ENCODE peak calls at places on chromosomes 6 and 20, in eight cellular contexts. One of them, this sample, is unnamed.

GRCh38 chr6:31272431-31272830 is 539 bp upstream of the HLA-C start:
- DNase-seq in psoas muscle: no peak
- DNase-seq in fibroblast of lung: peak; percentile 3
- DNase-seq in cardiac muscle cell: peak; percentile 2
- DNase-seq in AG04450: no peak
- DNase-seq in body of pancreas: no peak
- DNase-seq in uterus: no peak
- DNase-seq in BJ: no peak
- DNase-seq in this sample: peak; percentile 12

GRCh38 chr20:31857861-31858835 is 12.2 kb downstream of the DUSP15 start:
- DNase-seq in psoas muscle: peak; percentile 41
- DNase-seq in fibroblast of lung: no peak
- DNase-seq in cardiac muscle cell: no peak
- DNase-seq in AG04450: no peak
- DNase-seq in body of pancreas: no peak
- DNase-seq in uterus: no peak
- DNase-seq in BJ: no peak
- DNase-seq in this sample: no peak

GRCh38 chr6:166540631-166541331 is 45.7 kb downstream of the RAMACL start:
- DNase-seq in psoas muscle: no peak
- DNase-seq in fibroblast of lung: peak; percentile 43
- DNase-seq in cardiac muscle cell: no peak
- DNase-seq in AG04450: no peak
- DNase-seq in body of pancreas: no peak
- DNase-seq in uterus: no peak
- DNase-seq in BJ: no peak
- DNase-seq in this sample: peak; percentile 33

GRCh38 chr6:46507426-46507825 is 16.2 kb upstream of the RCAN2 start:
- DNase-seq in psoas muscle: no peak
- DNase-seq in fibroblast of lung: no peak
- DNase-seq in cardiac muscle cell: no peak
- DNase-seq in AG04450: no peak
- DNase-seq in body of pancreas: no peak
- DNase-seq in uterus: no peak
- DNase-seq in BJ: no peak
- DNase-seq in this sample: no peak

GRCh38 chr6:136435096-136435495 is 115.1 kb downstream of the MAP7 start:
- DNase-seq in psoas muscle: no peak
- DNase-seq in fibroblast of lung: no peak
- DNase-seq in cardiac muscle cell: no peak
- DNase-seq in AG04450: no peak
- DNase-seq in body of pancreas: no peak
- DNase-seq in uterus: no peak
- DNase-seq in BJ: no peak
- DNase-seq in this sample: no peak

GRCh38 chr20:39110819-39111136 is 148.6 kb downstream of the DHX35 start:
- DNase-seq in psoas muscle: no peak
- DNase-seq in fibroblast of lung: no peak
- DNase-seq in cardiac muscle cell: no peak
- DNase-seq in AG04450: no peak
- DNase-seq in body of pancreas: no peak
- DNase-seq in uterus: no peak
- DNase-seq in BJ: no peak
- DNase-seq in this sample: no peak

GRCh38 chr6:14211596-14211961 is 94.0 kb downstream of the CD83 start:
- DNase-seq in psoas muscle: peak; percentile 65
- DNase-seq in fibroblast of lung: peak; percentile 27
- DNase-seq in cardiac muscle cell: peak; percentile 80
- DNase-seq in AG04450: no peak
- DNase-seq in body of pancreas: peak; percentile 28
- DNase-seq in uterus: peak; percentile 44
- DNase-seq in BJ: no peak
- DNase-seq in this sample: peak; percentile 44

GRCh38 chr6:170243791-170244291 is 47.0 kb downstream of the DLL1 start:
- DNase-seq in psoas muscle: no peak
- DNase-seq in fibroblast of lung: no peak
- DNase-seq in cardiac muscle cell: no peak
- DNase-seq in AG04450: no peak
- DNase-seq in body of pancreas: peak; percentile 23
- DNase-seq in uterus: no peak
- DNase-seq in BJ: no peak
- DNase-seq in this sample: no peak

GRCh38 chr20:63223121-63223825 is 7.3 kb upstream of the YTHDF1 start:
- DNase-seq in psoas muscle: no peak
- DNase-seq in fibroblast of lung: peak; percentile 22
- DNase-seq in cardiac muscle cell: peak; percentile 62
- DNase-seq in AG04450: no peak
- DNase-seq in body of pancreas: peak; percentile 48
- DNase-seq in uterus: no peak
- DNase-seq in BJ: no peak
- DNase-seq in this sample: peak; percentile 42

GRCh38 chr6:137798846-137799245 is 68.2 kb upstream of the TNFAIP3 start:
- DNase-seq in psoas muscle: no peak
- DNase-seq in fibroblast of lung: peak; percentile 48
- DNase-seq in cardiac muscle cell: no peak
- DNase-seq in AG04450: no peak
- DNase-seq in body of pancreas: no peak
- DNase-seq in uterus: no peak
- DNase-seq in BJ: no peak
- DNase-seq in this sample: no peak

GRCh38 chr6:30067460-30068139 is 602 bp downstream of the PPP1R11 start:
- DNase-seq in psoas muscle: no peak
- DNase-seq in fibroblast of lung: no peak
- DNase-seq in cardiac muscle cell: peak; percentile 85
- DNase-seq in AG04450: no peak
- DNase-seq in body of pancreas: no peak
- DNase-seq in uterus: no peak
- DNase-seq in BJ: no peak
- DNase-seq in this sample: no peak

GRCh38 chr20:24766826-24767622 is 182.0 kb upstream of the CST7 start:
- DNase-seq in psoas muscle: no peak
- DNase-seq in fibroblast of lung: no peak
- DNase-seq in cardiac muscle cell: no peak
- DNase-seq in AG04450: no peak
- DNase-seq in body of pancreas: peak; percentile 6
- DNase-seq in uterus: no peak
- DNase-seq in BJ: no peak
- DNase-seq in this sample: no peak

GRCh38 chr6:17281497-17282481 is 628 bp downstream of the RBM24 start:
- DNase-seq in psoas muscle: no peak
- DNase-seq in fibroblast of lung: peak; percentile 40
- DNase-seq in cardiac muscle cell: no peak
- DNase-seq in AG04450: no peak
- DNase-seq in body of pancreas: peak; percentile 15
- DNase-seq in uterus: peak; percentile 33
- DNase-seq in BJ: no peak
- DNase-seq in this sample: peak; percentile 15
- H3K4me3 ChIP-seq in psoas muscle: peak overlapping the region; percentile 93
- H3K4me3 ChIP-seq in fibroblast of lung: peak overlapping the region; percentile 79
- H3K4me3 ChIP-seq in cardiac muscle cell: peak overlapping the region; percentile 97
- H3K4me3 ChIP-seq in AG04450: peak overlapping the region; percentile 91
- H3K4me3 ChIP-seq in body of pancreas: no peak overlapping the region
- H3K4me3 ChIP-seq in uterus: peak overlapping the region; percentile 81
- H3K4me3 ChIP-seq in BJ: peak overlapping the region; percentile 84
- H3K4me3 ChIP-seq in this sample: peak overlapping the region; percentile 67

GRCh38 chr6:27250955-27251671 is 3.6 kb downstream of the PRSS16 start:
- DNase-seq in psoas muscle: no peak
- DNase-seq in fibroblast of lung: peak; percentile 55
- DNase-seq in cardiac muscle cell: peak; percentile 94
- DNase-seq in AG04450: no peak
- DNase-seq in body of pancreas: peak; percentile 97
- DNase-seq in uterus: peak; percentile 30
- DNase-seq in BJ: no peak
- DNase-seq in this sample: no peak

GRCh38 chr6:27250277-27250954 is 2.9 kb downstream of the PRSS16 start:
- DNase-seq in psoas muscle: no peak
- DNase-seq in fibroblast of lung: no peak
- DNase-seq in cardiac muscle cell: no peak
- DNase-seq in AG04450: no peak
- DNase-seq in body of pancreas: peak; percentile 22
- DNase-seq in uterus: no peak
- DNase-seq in BJ: no peak
- DNase-seq in this sample: no peak

GRCh38 chr6:27254566-27254965 is 7.1 kb downstream of the PRSS16 start:
- DNase-seq in psoas muscle: no peak
- DNase-seq in fibroblast of lung: no peak
- DNase-seq in cardiac muscle cell: no peak
- DNase-seq in AG04450: no peak
- DNase-seq in body of pancreas: peak; percentile 28
- DNase-seq in uterus: no peak
- DNase-seq in BJ: no peak
- DNase-seq in this sample: no peak

GRCh38 chr6:27248783-27249182 is 1.3 kb downstream of the PRSS16 start:
- DNase-seq in psoas muscle: no peak
- DNase-seq in fibroblast of lung: no peak
- DNase-seq in cardiac muscle cell: no peak
- DNase-seq in AG04450: no peak
- DNase-seq in body of pancreas: no peak
- DNase-seq in uterus: no peak
- DNase-seq in BJ: no peak
- DNase-seq in this sample: no peak

GRCh38 chr6:27251672-27252251 is 4.3 kb downstream of the PRSS16 start:
- DNase-seq in psoas muscle: peak; percentile 65
- DNase-seq in fibroblast of lung: peak; percentile 67
- DNase-seq in cardiac muscle cell: peak; percentile 93
- DNase-seq in AG04450: no peak
- DNase-seq in body of pancreas: peak; percentile 95
- DNase-seq in uterus: peak; percentile 20
- DNase-seq in BJ: no peak
- DNase-seq in this sample: peak; percentile 20
- TF ChIP-seq CTCF in psoas muscle: no peak
- TF ChIP-seq CTCF in fibroblast of lung: no peak
- TF ChIP-seq CTCF in cardiac muscle cell: peak; percentile 56
- TF ChIP-seq CTCF in AG04450: peak; percentile 27
- TF ChIP-seq CTCF in body of pancreas: peak; percentile 65
- TF ChIP-seq CTCF in uterus: no peak
- TF ChIP-seq CTCF in BJ: peak; percentile 49
- TF ChIP-seq CTCF in this sample: peak; percentile 3

DNA sequence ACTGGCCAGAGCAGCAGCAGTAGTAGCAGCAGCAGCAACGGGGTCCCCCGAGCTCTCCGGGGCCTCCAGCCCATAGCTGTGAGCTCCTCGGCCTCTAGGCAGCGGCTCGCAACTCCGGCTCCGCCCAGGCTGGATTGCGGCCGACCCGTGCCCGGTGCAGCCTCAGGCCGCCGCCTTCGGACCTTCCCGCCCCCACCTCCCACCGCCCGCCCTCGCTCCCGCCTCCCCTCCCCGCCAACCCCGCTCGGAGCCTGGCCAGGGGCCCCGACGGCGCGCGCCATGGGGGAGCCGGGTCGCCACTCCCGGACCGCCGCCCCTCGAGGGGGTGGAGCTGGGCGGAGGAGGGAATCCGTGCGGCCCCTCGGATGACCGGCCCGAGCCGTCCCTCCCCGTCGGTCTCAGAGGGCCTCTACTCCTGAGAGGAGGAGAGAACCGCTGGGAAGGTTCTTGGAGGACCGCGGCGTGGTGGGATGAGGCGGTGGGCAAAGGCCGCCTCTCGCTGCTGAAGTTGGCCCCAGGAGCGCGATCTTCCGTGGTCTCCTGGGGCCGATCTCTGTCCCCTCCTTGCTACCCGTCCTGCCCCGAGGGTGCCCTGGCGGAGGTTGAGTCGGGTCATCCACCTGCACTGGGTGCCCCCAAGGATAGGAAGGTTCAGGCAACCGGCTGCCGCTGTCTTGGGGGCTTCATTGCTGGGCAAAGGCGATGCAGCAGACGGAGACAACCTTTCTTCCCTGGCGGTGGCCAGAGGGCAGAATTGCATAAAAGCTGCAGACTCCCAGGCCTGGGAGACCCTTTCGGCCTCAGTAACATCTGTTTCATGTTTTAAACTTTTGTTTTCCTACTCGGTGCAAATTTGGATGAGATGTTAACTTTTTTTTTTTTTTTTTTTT is at the start of gene ADAM33:
- DNase-seq in psoas muscle: peak; percentile 80
- DNase-seq in fibroblast of lung: no peak
- DNase-seq in cardiac muscle cell: peak; percentile 47
- DNase-seq in AG04450: no peak
- DNase-seq in body of pancreas: peak; percentile 36
- DNase-seq in uterus: peak; percentile 84
- DNase-seq in BJ: no peak
- DNase-seq in this sample: peak; percentile 45
- H3K4me3 ChIP-seq in psoas muscle: peak within 1 kb of the TSS; percentile 60
- H3K4me3 ChIP-seq in fibroblast of lung: peak within 1 kb of the TSS; percentile 33
- H3K4me3 ChIP-seq in cardiac muscle cell: peak within 1 kb of the TSS; percentile 9
- H3K4me3 ChIP-seq in AG04450: peak within 1 kb of the TSS; percentile 70
- H3K4me3 ChIP-seq in body of pancreas: no peak within 1 kb of the TSS
- H3K4me3 ChIP-seq in uterus: peak within 1 kb of the TSS; percentile 62
- H3K4me3 ChIP-seq in BJ: peak within 1 kb of the TSS; percentile 85
- H3K4me3 ChIP-seq in this sample: peak within 1 kb of the TSS; percentile 79

DNA sequence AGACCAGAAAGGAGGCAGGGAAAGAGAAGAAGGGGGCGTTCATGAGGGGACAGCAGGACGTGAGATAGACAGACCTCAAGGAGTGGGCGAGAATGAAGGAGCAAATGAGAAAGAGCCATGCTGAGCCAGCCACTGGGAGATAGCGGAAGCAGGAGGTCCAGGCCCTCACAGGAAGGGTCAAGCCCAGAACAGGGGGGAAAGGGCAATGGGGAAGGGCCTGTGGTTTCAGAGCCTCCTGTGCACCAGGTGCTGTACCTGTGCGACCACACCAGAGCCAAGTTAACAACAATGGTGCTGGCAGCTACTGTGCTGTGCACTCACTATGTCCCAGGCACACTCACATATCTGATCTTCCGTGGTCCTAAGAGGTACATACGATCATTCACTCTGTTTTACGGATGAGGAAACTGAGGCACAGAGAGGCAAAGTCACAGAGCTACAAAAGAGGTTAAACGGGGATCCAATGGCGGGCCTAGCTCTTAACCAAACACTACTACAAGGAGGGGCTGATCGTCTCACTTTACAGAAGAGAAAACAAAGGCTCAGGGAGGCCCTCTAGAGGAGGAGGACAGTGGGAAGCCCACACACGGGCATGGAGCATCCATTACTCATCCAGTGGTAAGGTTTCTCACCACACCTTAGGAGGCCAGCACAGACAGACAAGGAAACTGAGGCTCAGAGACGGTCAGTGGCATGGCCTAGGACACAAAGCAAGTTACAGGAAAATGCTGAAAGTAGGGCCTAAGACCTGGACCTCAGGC is 129.1 kb downstream of the PREX1 start:
- DNase-seq in psoas muscle: no peak
- DNase-seq in fibroblast of lung: no peak
- DNase-seq in cardiac muscle cell: no peak
- DNase-seq in AG04450: no peak
- DNase-seq in body of pancreas: no peak
- DNase-seq in uterus: no peak
- DNase-seq in BJ: no peak
- DNase-seq in this sample: no peak
- TF ChIP-seq CTCF in psoas muscle: no peak
- TF ChIP-seq CTCF in fibroblast of lung: no peak
- TF ChIP-seq CTCF in cardiac muscle cell: no peak
- TF ChIP-seq CTCF in AG04450: no peak
- TF ChIP-seq CTCF in body of pancreas: no peak
- TF ChIP-seq CTCF in uterus: no peak
- TF ChIP-seq CTCF in BJ: no peak
- TF ChIP-seq CTCF in this sample: no peak

GRCh38 chr6:139839506-139840156 is 465.2 kb upstream of the CITED2 start:
- DNase-seq in psoas muscle: no peak
- DNase-seq in fibroblast of lung: no peak
- DNase-seq in cardiac muscle cell: no peak
- DNase-seq in AG04450: no peak
- DNase-seq in body of pancreas: no peak
- DNase-seq in uterus: no peak
- DNase-seq in BJ: peak; percentile 56
- DNase-seq in this sample: peak; percentile 22
- H3K4me3 ChIP-seq in psoas muscle: no peak overlapping the region
- H3K4me3 ChIP-seq in fibroblast of lung: no peak overlapping the region
- H3K4me3 ChIP-seq in cardiac muscle cell: no peak overlapping the region
- H3K4me3 ChIP-seq in AG04450: no peak overlapping the region
- H3K4me3 ChIP-seq in body of pancreas: no peak overlapping the region
- H3K4me3 ChIP-seq in uterus: no peak overlapping the region
- H3K4me3 ChIP-seq in BJ: peak overlapping the region; percentile 1
- H3K4me3 ChIP-seq in this sample: no peak overlapping the region

GRCh38 chr20:19185083-19185482 is 27.4 kb upstream of the SLC24A3 start:
- DNase-seq in psoas muscle: no peak
- DNase-seq in fibroblast of lung: no peak
- DNase-seq in cardiac muscle cell: no peak
- DNase-seq in AG04450: no peak
- DNase-seq in body of pancreas: no peak
- DNase-seq in uterus: no peak
- DNase-seq in BJ: no peak
- DNase-seq in this sample: no peak
- TF ChIP-seq CTCF in psoas muscle: no peak
- TF ChIP-seq CTCF in fibroblast of lung: no peak
- TF ChIP-seq CTCF in cardiac muscle cell: no peak
- TF ChIP-seq CTCF in AG04450: no peak
- TF ChIP-seq CTCF in body of pancreas: no peak
- TF ChIP-seq CTCF in uterus: no peak
- TF ChIP-seq CTCF in BJ: no peak
- TF ChIP-seq CTCF in this sample: no peak